ENCODE peak calls at places on chromosomes 13 and 19, in ten cellular contexts. H is frontal cortex; I is stomach; A is mesendoderm; X is nephron progenitor cell; R is activated T-cell treated with anti-CD3 and anti-CD28 coated beads, Interleukin-2, amount 50 U/mL, for 72 hours; W is Caki2; Z is activated CD4-positive, alpha-beta T cell treated with anti-CD3 and anti-CD28 coated beads for 24 hours; Y is kidney glomerular epithelial cell; L is stimulated activated CD4-positive, alpha-beta T cell treated with anti-CD3 and anti-CD28 coated beads, Interleukin-12 subunit alpha, Interleukin-12 subunit beta, amount 100 ng/mL, for 48 hours. P is an unnamed sample.

GRCh38 chr13:70905035-70905434 is 796.8 kb upstream of the KLHL1 start:
- DNase-seq in Y (no peak), A (no peak), W (no peak), R (no peak), I (no peak), L (no peak), X (no peak), H (no peak), Z (no peak), P (no peak)

GRCh38 chr19:45117167-45117594 is 24.2 kb downstream of the PPP1R37 start:
- DNase-seq in L (peak), W (no peak), Z (peak), I (no peak), H (no peak), A (no peak), R (peak), Y (no peak), X (no peak), P (peak)

GRCh38 chr19:18975864-18976263 is 34.8 kb upstream of the HOMER3 start:
- DNase-seq in Z (no peak), X (no peak), A (no peak), W (no peak), H (no peak), Y (no peak), L (no peak), I (no peak), R (no peak), P (no peak)

GRCh38 chr13:40187324-40187795 is 479.1 kb downstream of the FOXO1 start:
- DNase-seq in I (no peak), A (peak), Z (no peak), L (no peak), Y (no peak), X (no peak), W (no peak), R (peak), H (no peak), P (peak)

GRCh38 chr13:52383362-52383761 is 22.6 kb downstream of the THSD1 start:
- DNase-seq in L (no peak), X (no peak), I (no peak), Z (no peak), A (peak), Y (no peak), W (no peak), H (no peak), R (no peak), P (no peak)

GRCh38 chr19:53511933-53512374 is 26.0 kb upstream of the ZNF331 start:
- DNase-seq in L (no peak), A (peak), Z (peak), R (peak), H (peak), W (no peak), Y (peak), I (peak), X (peak), P (peak)

GRCh38 chr19:38843175-38843758 is 6.5 kb downstream of the HNRNPL start:
- DNase-seq in W (no peak), X (no peak), Y (no peak), R (no peak), A (no peak), H (no peak), L (no peak), Z (no peak), I (no peak), P (no peak)

GRCh38 chr19:54577334-54577733 is 3.7 kb downstream of the LILRA2 start:
- DNase-seq in Y (no peak), X (no peak), W (no peak), Z (no peak), L (no peak), R (no peak), I (no peak), H (no peak), A (no peak), P (no peak)

GRCh38 chr19:38386968-38387549 is 775 bp downstream of the GGN start:
- DNase-seq in Z (no peak), A (no peak), W (no peak), L (no peak), H (peak), X (no peak), Y (no peak), R (no peak), I (no peak), P (no peak)